ENCODE peak calls at places on chromosomes 5 and 9, in four cellular contexts. F is stomach, Y is endothelial cell of umbilical vein, V is transverse colon. Z is an unnamed sample.
A peak's percentile ranks its signal among the peaks of the same experiment; 100 is the strongest.

GRCh38 chr9:97525451-97525850 is 24.0 kb downstream of the TMOD1 start:
- DNase-seq in F (no peak), V (no peak), Y (no peak), Z (no peak)

GRCh38 chr9:130268521-130269131 is 3.1 kb downstream of the HMCN2 start:
- DNase-seq in F (no peak), V (no peak), Y (no peak), Z (peak; percentile 86)

GRCh38 chr5:37839441-37840035 is 303 bp downstream of the GDNF start:
- DNase-seq in F (no peak), V (peak; percentile 25), Y (peak; percentile 17), Z (peak; percentile 89)

GRCh38 chr5:11595045-11595444 is 309.2 kb downstream of the CTNND2 start:
- DNase-seq in V (no peak), Y (no peak), F (no peak), Z (no peak)

GRCh38 chr5:126508962-126509279 is 85.7 kb downstream of the GRAMD2B start:
- DNase-seq in Y (peak; percentile 29), V (peak; percentile 29), F (no peak), Z (peak; percentile 84)

GRCh38 chr5:65261499-65261898 is 220.2 kb downstream of the ADAMTS6 start:
- DNase-seq in V (no peak), Y (peak; percentile 39), F (no peak), Z (no peak)

GRCh38 chr9:68896495-68896894 is 117.4 kb downstream of the PRKACG start:
- DNase-seq in V (no peak), Y (no peak), F (no peak), Z (no peak)

GRCh38 chr5:10467281-10468198 is 25.9 kb downstream of the ROPN1L start:
- DNase-seq in V (no peak), F (no peak), Y (peak; percentile 80), Z (no peak)

GRCh38 chr9:69324549-69325401 is at the start of gene ENTREP1:
- DNase-seq in Y (peak; percentile 62), V (peak; percentile 75), F (peak; percentile 83), Z (peak; percentile 78)

GRCh38 chr5:55254802-55255201 is 21.4 kb upstream of the CCNO start:
- DNase-seq in V (no peak), Y (no peak), F (no peak), Z (no peak)

GRCh38 chr9:22117511-22118388 is 108.6 kb upstream of the CDKN2B start:
- DNase-seq in Y (peak; percentile 97), F (no peak), V (peak; percentile 64), Z (no peak)

GRCh38 chr5:103849934-103850333 is 287.3 kb upstream of the NUDT12 start:
- DNase-seq in F (no peak), Y (no peak), V (no peak), Z (no peak)

GRCh38 chr5:68046445-68046844 is 169.1 kb upstream of the PIK3R1 start:
- DNase-seq in Y (peak; percentile 42), V (no peak), F (no peak), Z (no peak)

GRCh38 chr5:117054141-117054540 is 479.5 kb upstream of the SEMA6A start:
- DNase-seq in F (no peak), Y (no peak), V (no peak), Z (no peak)
- H3K4me3 ChIP-seq in F (no peak overlapping the region), Y (no peak overlapping the region), V (no peak overlapping the region), Z (no peak overlapping the region)

GRCh38 chr5:180093241-180093640 is 21.7 kb upstream of the RNF130 start:
- DNase-seq in F (no peak), V (no peak), Y (no peak), Z (no peak)

GRCh38 chr5:180090769-180091546 is 19.4 kb upstream of the RNF130 start:
- DNase-seq in V (peak; percentile 41), Y (peak; percentile 43), F (peak; percentile 56), Z (no peak)

GRCh38 chr5:180086816-180087426 is 15.4 kb upstream of the RNF130 start:
- DNase-seq in Y (no peak), F (no peak), V (no peak), Z (no peak)

GRCh38 chr5:180088561-180088960 is 17.0 kb upstream of the RNF130 start:
- DNase-seq in V (no peak), F (no peak), Y (no peak), Z (no peak)

DNA sequence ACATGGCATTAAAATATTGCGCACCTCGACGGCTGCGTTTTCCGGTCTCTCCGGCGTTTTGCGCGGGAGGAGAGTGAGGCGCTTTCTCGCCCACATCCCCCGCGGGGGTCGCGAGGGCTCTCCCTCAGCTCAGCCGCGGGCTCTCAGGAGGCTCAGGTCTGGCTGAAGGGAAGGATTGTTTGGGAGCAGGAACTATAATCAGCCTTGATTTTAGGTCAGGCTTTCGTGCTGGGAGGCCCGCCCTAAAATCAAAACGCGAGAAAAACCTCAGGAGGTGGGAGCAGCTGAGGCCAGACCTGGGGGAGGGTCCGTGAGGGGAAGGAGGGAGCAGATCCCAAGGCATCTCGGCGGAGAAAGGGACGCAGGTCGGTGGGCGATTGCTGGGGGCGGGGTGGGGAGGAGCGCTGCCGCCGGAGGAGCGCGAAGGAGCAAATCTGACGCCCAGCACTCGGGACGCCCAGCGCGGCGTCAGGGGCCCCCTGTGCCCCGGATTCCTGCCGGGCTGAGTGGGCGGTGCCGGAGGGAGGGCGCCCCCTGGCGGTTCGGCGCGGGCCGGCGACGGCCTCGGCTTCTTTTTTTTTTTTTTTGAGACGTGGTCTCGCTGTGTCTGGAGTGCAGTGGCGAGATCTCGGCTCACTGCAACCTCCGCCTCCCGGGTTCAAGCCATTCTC is 18.7 kb upstream of the RNF130 start:
- DNase-seq in F (peak; percentile 69), Y (peak; percentile 77), V (peak; percentile 70), Z (peak; percentile 84)
- TF ChIP-seq POLR2AphosphoS5 in F (peak; percentile 17), Y (peak; percentile 55), V (peak; percentile 21), Z (peak; percentile 56)

GRCh38 chr5:668299-668995 is 24.7 kb downstream of the TPPP start:
- DNase-seq in V (no peak), Y (no peak), F (no peak), Z (no peak)

GRCh38 chr5:666816-667498 is 26.2 kb downstream of the TPPP start:
- DNase-seq in V (no peak), Y (no peak), F (no peak), Z (no peak)

GRCh38 chr5:670396-671270 is 22.5 kb downstream of the TPPP start:
- DNase-seq in Y (no peak), V (no peak), F (no peak), Z (no peak)

GRCh38 chr5:669842-670395 is 23.2 kb downstream of the TPPP start:
- DNase-seq in V (no peak), F (no peak), Y (no peak), Z (no peak)

GRCh38 chr5:669111-669841 is 23.9 kb downstream of the TPPP start:
- DNase-seq in Y (peak; percentile 22), F (peak; percentile 50), V (peak; percentile 49), Z (peak; percentile 76)
- H3K4me3 ChIP-seq in Y (no peak overlapping the region), F (no peak overlapping the region), V (no peak overlapping the region), Z (no peak overlapping the region)

GRCh38 chr5:177444106-177445051 is 2.2 kb upstream of the PRR7 start:
- DNase-seq in V (no peak), Y (no peak), F (no peak), Z (no peak)

GRCh38 chr5:177446184-177447065 is at the start of gene PRR7:
- DNase-seq in V (peak; percentile 67), F (peak; percentile 66), Y (peak; percentile 56), Z (no peak)

GRCh38 chr5:177443144-177443983 is 3.2 kb upstream of the PRR7 start:
- DNase-seq in Y (no peak), F (no peak), V (no peak), Z (no peak)

GRCh38 chr5:177447066-177447610 is 524 bp downstream of the PRR7 start:
- DNase-seq in V (peak; percentile 65), F (peak; percentile 46), Y (no peak), Z (no peak)

GRCh38 chr5:177445052-177446016 is 1.3 kb upstream of the PRR7 start:
- DNase-seq in F (no peak), V (no peak), Y (no peak), Z (no peak)
- TF ChIP-seq POLR2AphosphoS5 in F (no peak), V (no peak), Y (no peak), Z (no peak)

GRCh38 chr5:1485320-1486118 is 38.2 kb downstream of the LPCAT1 start:
- DNase-seq in Y (no peak), V (no peak), F (no peak), Z (no peak)
- H3K4me3 ChIP-seq in Y (no peak overlapping the region), V (no peak overlapping the region), F (no peak overlapping the region), Z (no peak overlapping the region)

DNA sequence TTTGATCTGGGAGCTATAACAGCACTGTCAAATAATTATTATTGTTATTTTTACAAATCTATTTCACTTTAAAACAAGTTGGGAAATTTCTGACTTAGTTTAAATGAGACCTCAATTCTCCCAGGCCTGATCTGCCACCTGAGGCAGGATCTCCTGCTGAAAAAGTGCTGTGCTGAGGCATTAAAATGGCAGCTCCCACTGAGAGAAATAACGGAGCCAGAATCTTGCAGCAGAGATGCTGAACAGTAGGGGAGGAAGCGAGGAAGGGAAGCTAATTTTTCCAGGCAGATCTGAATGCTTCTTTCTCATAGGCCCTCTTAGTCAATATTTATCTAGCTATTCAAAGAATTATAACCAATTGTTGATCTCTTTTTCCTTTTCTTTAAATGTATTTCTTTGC is 196.2 kb downstream of the ZNF462 start:
- DNase-seq in F (no peak), V (no peak), Y (no peak), Z (no peak)
- TF ChIP-seq POLR2AphosphoS5 in F (no peak), V (no peak), Y (no peak), Z (no peak)

Z was measured in sigmoid colon.